ENCODE peak calls at places on chromosomes 3 and 15, in four cellular contexts. Y, H, Q and I are unnamed samples.

GRCh38 chr15:57133127-57133968 is 214.9 kb downstream of the TCF12 start:
- DNase-seq in H (no peak), Y (peak; percentile 78), Q (no peak), I (no peak)

GRCh38 chr3:120875989-120876388 is 32.0 kb upstream of the STXBP5L start:
- DNase-seq in Q (no peak), H (no peak), Y (peak; percentile 58), I (no peak)

GRCh38 chr3:163490119-163490518 is 1588.2 kb downstream of the SI start:
- DNase-seq in H (no peak), Y (peak; percentile 2), Q (peak; percentile 42), I (peak; percentile 7)

GRCh38 chr15:27418729-27419128 is 447.7 kb downstream of the GABRG3 start:
- DNase-seq in Q (no peak), Y (peak; percentile 35), H (no peak), I (no peak)

GRCh38 chr15:64623347-64624024 is 151.9 kb downstream of the RBPMS2 start:
- DNase-seq in Q (no peak), Y (no peak), H (no peak), I (no peak)

GRCh38 chr15:101255066-101255415 is 3.2 kb upstream of the CHSY1 start:
- DNase-seq in Q (no peak), H (no peak), Y (peak; percentile 41), I (no peak)

GRCh38 chr15:41115652-41116115 is 396 bp downstream of the INO80 start:
- DNase-seq in H (peak; percentile 78), Q (peak; percentile 95), Y (peak; percentile 59), I (no peak)

GRCh38 chr3:183324083-183324482 is 71.0 kb downstream of the B3GNT5 start:
- DNase-seq in H (no peak), Q (no peak), Y (peak; percentile 68), I (peak; percentile 71)

GRCh38 chr3:119145500-119146167 is at the start of gene TEX55:
- DNase-seq in Q (no peak), Y (peak; percentile 37), H (no peak), I (no peak)

GRCh38 chr15:85477730-85478129 is 97.3 kb downstream of the AKAP13 start:
- DNase-seq in Y (peak; percentile 71), Q (no peak), H (no peak), I (no peak)

GRCh38 chr3:7879572-7879971 is 622.1 kb upstream of the LMCD1 start:
- DNase-seq in H (no peak), Y (no peak), Q (no peak), I (no peak)

GRCh38 chr3:71102111-71103039 is 481.2 kb downstream of the FOXP1 start:
- DNase-seq in Y (peak; percentile 94), H (no peak), Q (no peak), I (peak; percentile 19)

GRCh38 chr3:65342084-65342683 is 654.4 kb upstream of the ADAMTS9 start:
- DNase-seq in Y (peak; percentile 23), H (peak; percentile 19), Q (peak; percentile 76), I (no peak)

GRCh38 chr15:93319121-93319814 is 230.3 kb upstream of the RGMA start:
- DNase-seq in H (no peak), Q (no peak), Y (no peak), I (no peak)

GRCh38 chr15:77966540-77967290 is 110.8 kb downstream of the TBC1D2B start:
- DNase-seq in H (no peak), Q (no peak), Y (peak; percentile 40), I (no peak)

GRCh38 chr3:159825216-159825854 is 163.3 kb upstream of the IL12A start:
- DNase-seq in H (no peak), Q (no peak), Y (no peak), I (no peak)

GRCh38 chr3:46495901-46496456 is 1.8 kb upstream of the RTP3 start:
- DNase-seq in Q (no peak), H (no peak), Y (peak; percentile 87), I (peak; percentile 76)

GRCh38 chr3:119769394-119770149 is 12.3 kb upstream of the NR1I2 start:
- DNase-seq in Y (peak; percentile 85), Q (no peak), H (no peak), I (no peak)

GRCh38 chr3:140771030-140771677 is 93.3 kb downstream of the TRIM42 start:
- DNase-seq in H (no peak), Y (no peak), Q (no peak), I (no peak)

GRCh38 chr15:77107531-77108355 is 36.8 kb upstream of the TSPAN3 start:
- DNase-seq in H (peak; percentile 47), Q (no peak), Y (peak; percentile 33), I (no peak)

GRCh38 chr15:42955518-42955917 is 34.9 kb upstream of the TTBK2 start:
- DNase-seq in H (no peak), Y (peak; percentile 65), Q (no peak), I (peak; percentile 99)

GRCh38 chr3:153626158-153626557 is 464.1 kb downstream of the RAP2B start:
- DNase-seq in Q (no peak), Y (no peak), H (no peak), I (no peak)

GRCh38 chr3:99753268-99753975 is 64.2 kb upstream of the CMSS1 start:
- DNase-seq in H (no peak), Q (no peak), Y (peak; percentile 81), I (peak; percentile 45)

GRCh38 chr3:114005406-114005987 is 50.8 kb downstream of the CCDC191 start:
- DNase-seq in Q (peak; percentile 83), Y (no peak), H (no peak), I (no peak)

DNA sequence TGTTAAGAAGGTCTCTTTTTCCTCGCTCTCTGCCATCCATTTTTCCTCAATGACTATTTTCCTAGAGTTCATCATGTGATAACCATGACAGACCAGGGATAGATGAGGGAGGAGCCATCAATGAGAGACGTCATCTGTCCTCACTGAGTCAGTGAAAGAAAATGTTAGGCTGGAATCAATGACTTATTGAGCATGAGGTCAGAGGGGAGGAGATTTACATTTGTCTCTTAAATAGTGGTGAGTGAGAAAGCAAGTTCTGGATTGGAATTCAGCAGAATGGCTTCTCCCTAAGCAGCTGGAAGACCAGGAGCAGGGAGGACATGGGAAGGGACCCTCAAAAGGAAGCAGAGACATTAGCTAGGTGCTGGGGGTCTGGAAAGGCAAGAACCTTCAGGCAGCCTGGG is 28.2 kb upstream of the USP3 start:
- DNase-seq in Q (no peak), Y (peak; percentile 99), H (no peak), I (peak; percentile 91)
- H3K4me1 ChIP-seq in Q (peaks cover 75% of the 10 kb centered on the region), Y (peaks cover 46% of the 10 kb centered on the region), H (no peaks in the 10 kb centered on the region), I (no peaks in the 10 kb centered on the region)

DNA sequence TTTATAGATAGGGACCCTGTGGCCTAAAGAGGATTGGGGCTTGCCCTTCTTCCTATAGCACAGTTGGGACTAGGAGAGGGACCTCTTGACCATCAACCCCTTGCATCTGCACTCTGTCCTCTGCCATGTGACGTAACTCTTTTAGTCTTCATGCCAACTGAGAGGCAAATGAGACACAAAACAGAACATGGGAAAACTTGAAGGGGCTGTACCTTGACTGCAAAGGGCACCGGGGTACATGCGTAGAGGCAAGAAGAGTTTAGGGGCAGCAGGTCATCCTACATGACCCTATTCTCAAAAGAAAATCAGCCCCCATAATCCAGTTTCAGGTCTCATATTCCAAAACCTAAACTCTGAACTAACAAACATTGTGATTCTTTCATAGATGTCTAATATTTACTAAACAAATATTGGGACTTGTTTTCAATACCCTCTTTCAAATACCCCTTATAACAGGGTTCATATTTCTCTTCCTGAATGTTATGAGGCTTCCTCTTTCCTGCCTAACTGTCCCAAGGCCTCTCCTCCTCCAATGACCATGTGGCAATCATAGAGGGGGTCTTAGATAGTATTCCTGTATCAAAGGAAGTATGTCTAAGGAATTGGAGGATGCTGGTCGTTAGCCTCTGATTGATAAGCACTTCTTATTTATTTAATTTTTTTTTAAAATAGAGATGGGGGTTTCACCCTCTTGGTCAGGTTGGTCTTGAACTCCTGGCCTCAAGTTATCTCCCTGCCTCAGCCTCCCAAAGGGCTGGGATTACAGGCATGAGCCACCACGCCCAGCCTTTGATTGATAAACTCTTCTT is 20.6 kb downstream of the ACKR2 start:
- DNase-seq in Q (no peak), H (no peak), Y (no peak), I (no peak)
- H3K27ac ChIP-seq in Q (no peak overlapping the region), H (no peak overlapping the region), Y (no peak overlapping the region), I (no peak overlapping the region)

DNA sequence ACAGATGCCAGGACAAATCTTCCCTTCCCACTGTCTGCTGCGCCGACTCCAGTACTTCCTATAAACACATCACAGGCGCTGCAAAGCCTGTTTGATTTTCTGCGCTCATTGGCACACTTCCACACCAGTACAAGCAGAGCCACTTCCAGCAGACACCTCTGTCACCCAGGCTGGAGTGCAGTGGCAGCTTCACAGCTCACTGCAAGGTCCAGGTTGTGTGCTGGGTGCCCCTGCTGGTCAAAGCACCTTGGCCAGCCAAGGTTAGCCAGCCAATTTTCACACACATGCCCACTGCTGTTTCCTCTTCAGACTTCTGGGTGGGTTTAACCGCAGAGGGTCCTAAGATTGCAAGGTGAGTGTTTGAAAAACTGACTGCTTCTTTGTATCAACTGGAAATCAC is 4.9 kb downstream of the CHDH start:
- DNase-seq in Q (no peak), Y (no peak), H (no peak), I (no peak)
- TF ChIP-seq CTCF in Q (no peak), Y (no peak), H (no peak), I (no peak)

GRCh38 chr3:127544806-127545545 is 45.6 kb downstream of the TPRA1 start:
- DNase-seq in Q (no peak), H (no peak), Y (no peak), I (no peak)

GRCh38 chr3:127547761-127548605 is 42.5 kb downstream of the TPRA1 start:
- DNase-seq in Q (peak; percentile 93), H (peak; percentile 82), Y (peak; percentile 56), I (no peak)

GRCh38 chr3:127546517-127546916 is 44.0 kb downstream of the TPRA1 start:
- DNase-seq in Y (no peak), Q (no peak), H (no peak), I (no peak)

GRCh38 chr3:127545711-127546457 is 44.6 kb downstream of the TPRA1 start:
- DNase-seq in H (no peak), Q (no peak), Y (no peak), I (no peak)

DNA sequence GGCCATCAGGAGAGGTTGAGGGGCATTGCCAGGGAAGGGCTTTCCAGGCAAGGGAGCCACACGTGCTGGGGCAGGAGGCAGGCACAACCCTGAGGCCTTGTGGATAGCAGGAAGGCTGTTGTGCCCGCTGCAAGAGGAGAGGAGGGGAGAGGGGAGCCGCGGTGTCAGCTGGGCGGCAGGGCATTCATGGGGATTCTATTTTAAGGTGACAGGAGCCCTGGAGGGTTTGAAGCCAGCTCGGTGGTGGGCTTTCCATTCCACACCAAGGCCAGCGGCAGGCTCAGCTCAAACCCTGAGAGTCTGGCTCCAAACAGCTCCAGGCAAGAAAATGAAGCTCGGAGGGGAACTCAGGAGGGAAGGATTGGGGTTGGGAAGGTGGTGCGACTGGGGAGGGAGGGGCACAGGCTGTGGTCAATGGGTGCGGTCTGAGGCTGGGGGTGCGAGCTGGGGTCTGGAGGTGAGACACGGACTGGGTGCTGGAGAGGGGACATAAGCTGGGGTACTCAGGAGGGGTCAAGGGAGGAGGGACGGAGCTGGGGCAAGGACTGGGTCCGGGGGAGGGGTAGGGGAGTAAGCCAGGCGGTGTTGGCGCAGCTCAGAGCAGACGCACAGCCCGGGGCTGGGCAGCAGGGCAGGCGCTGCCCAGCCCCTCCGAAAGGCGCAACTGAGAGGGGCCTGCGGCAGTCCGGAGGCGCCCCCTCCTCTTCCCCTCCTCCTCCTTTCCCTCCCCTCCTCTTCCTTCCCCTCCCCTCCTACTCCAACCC is 43.4 kb downstream of the TPRA1 start:
- DNase-seq in Q (no peak), H (no peak), Y (no peak), I (no peak)
- H3K4me1 ChIP-seq in Q (peaks cover 14% of the 10 kb centered on the region), H (no peaks in the 10 kb centered on the region), Y (no peaks in the 10 kb centered on the region), I (no peaks in the 10 kb centered on the region)

GRCh38 chr3:188099907-188100306 is 54.0 kb upstream of the LPP start:
- DNase-seq in Q (no peak), H (no peak), Y (no peak), I (no peak)

GRCh38 chr3:188102861-188103547 is 51.0 kb upstream of the LPP start:
- DNase-seq in Y (no peak), H (no peak), Q (no peak), I (no peak)

GRCh38 chr3:188092648-188093047 is 61.3 kb upstream of the LPP start:
- DNase-seq in Q (no peak), H (no peak), Y (no peak), I (no peak)

GRCh38 chr3:188097786-188098185 is 56.2 kb upstream of the LPP start:
- DNase-seq in Y (no peak), H (no peak), Q (no peak), I (no peak)
- H3K27ac ChIP-seq in Y (no peak overlapping the region), H (peak overlapping the region; percentile 68), Q (no peak overlapping the region), I (no peak overlapping the region)